ENCODE peak calls at places on chromosomes 6 and 20, in eight cellular contexts. T, J, H, N, P, A, R and F are unnamed samples.

GRCh38 chr20:23088891-23089290 is 2.8 kb upstream of the CD93 start:
- DNase-seq in J (no peak), N (no peak), R (no peak), T (no peak), P (no peak), H (no peak), A (no peak), F (no peak)

GRCh38 chr6:6603317-6603716 is 14.8 kb downstream of the LY86 start:
- DNase-seq in T (no peak), N (no peak), P (no peak), J (no peak), A (no peak), R (no peak), H (no peak), F (no peak)

GRCh38 chr6:81838724-81839425 is 86.4 kb upstream of the TENT5A start:
- DNase-seq in N (no peak), A (no peak), J (no peak), H (no peak), P (no peak), R (no peak), T (no peak), F (no peak)

GRCh38 chr6:168609026-168609685 is 168.2 kb downstream of the SMOC2 start:
- DNase-seq in R (no peak), A (no peak), T (no peak), J (no peak), P (no peak), N (no peak), H (no peak), F (peak)

GRCh38 chr20:57716202-57716601 is 6.4 kb upstream of the PMEPA1 start:
- DNase-seq in J (no peak), A (no peak), P (peak), N (peak), T (no peak), R (no peak), H (no peak), F (no peak)

GRCh38 chr6:16857969-16858592 is 96.8 kb upstream of the ATXN1 start:
- DNase-seq in T (no peak), N (no peak), R (no peak), P (no peak), J (no peak), H (no peak), A (no peak), F (no peak)

GRCh38 chr6:32685603-32686002 is 19.1 kb upstream of the HLA-DQB1 start:
- DNase-seq in R (no peak), J (no peak), P (peak), T (no peak), H (no peak), A (no peak), N (no peak), F (peak)

GRCh38 chr6:45946352-45946751 is 69.3 kb downstream of the CLIC5 start:
- DNase-seq in J (no peak), T (peak), R (peak), P (peak), A (no peak), N (no peak), H (no peak), F (no peak)

GRCh38 chr6:88899569-88900316 is 63.7 kb downstream of the RNGTT start:
- DNase-seq in P (no peak), T (no peak), A (no peak), J (no peak), N (no peak), H (no peak), R (peak), F (no peak)

GRCh38 chr6:144321839-144322591 is 36.9 kb downstream of the UTRN start:
- DNase-seq in R (peak), T (no peak), A (no peak), H (no peak), J (peak), P (peak), N (peak), F (no peak)

GRCh38 chr20:35290186-35290886 is 1.9 kb downstream of the FAM83C start:
- DNase-seq in R (no peak), P (no peak), J (no peak), N (no peak), T (no peak), A (no peak), H (no peak), F (no peak)

GRCh38 chr6:111981441-111981840 is 72.5 kb upstream of the CCN6 start:
- DNase-seq in R (no peak), A (no peak), T (no peak), J (no peak), N (no peak), H (no peak), P (no peak), F (no peak)

GRCh38 chr20:50504231-50504823 is 5.9 kb upstream of the PTPN1 start:
- DNase-seq in N (no peak), A (peak), H (no peak), R (no peak), T (no peak), P (no peak), J (no peak), F (no peak)

GRCh38 chr20:24842591-24843442 is 106.3 kb upstream of the CST7 start:
- DNase-seq in A (no peak), H (no peak), P (no peak), T (no peak), J (no peak), R (no peak), N (no peak), F (no peak)

GRCh38 chr6:89984926-89985743 is 90.9 kb downstream of the GJA10 start:
- DNase-seq in T (no peak), N (peak), A (no peak), R (peak), J (no peak), H (peak), P (peak), F (no peak)

GRCh38 chr20:33702861-33703260 is 16.7 kb upstream of the E2F1 start:
- DNase-seq in P (no peak), N (no peak), A (no peak), R (no peak), J (no peak), H (peak), T (no peak), F (no peak)

GRCh38 chr20:47126709-47127108 is 229.8 kb downstream of the ZMYND8 start:
- DNase-seq in A (no peak), T (no peak), H (no peak), R (no peak), P (peak), J (no peak), N (peak), F (no peak)

GRCh38 chr6:56385981-56386593 is 138.7 kb upstream of the COL21A1 start:
- DNase-seq in T (no peak), H (no peak), P (no peak), R (no peak), N (no peak), A (no peak), J (no peak), F (no peak)

GRCh38 chr6:9646346-9647042 is 768.4 kb downstream of the TFAP2A start:
- DNase-seq in J (no peak), N (peak), R (no peak), P (peak), H (no peak), A (peak), T (no peak), F (no peak)

GRCh38 chr20:13817342-13817741 is 32.5 kb downstream of the NDUFAF5 start:
- DNase-seq in H (no peak), A (peak), J (no peak), P (peak), T (no peak), R (no peak), N (no peak), F (no peak)

GRCh38 chr20:34773726-34774125 is 51.7 kb downstream of the NCOA6 start:
- DNase-seq in J (no peak), T (no peak), R (no peak), N (no peak), H (no peak), A (no peak), P (no peak), F (no peak)

GRCh38 chr20:39523405-39523804 is 561.3 kb downstream of the DHX35 start:
- DNase-seq in A (no peak), P (no peak), H (no peak), J (no peak), T (no peak), R (no peak), N (no peak), F (no peak)

GRCh38 chr6:13831623-13832022 is 17.3 kb upstream of the MCUR1 start:
- DNase-seq in P (no peak), N (no peak), J (no peak), R (no peak), A (no peak), H (no peak), T (no peak), F (no peak)

GRCh38 chr6:119034827-119035458 is 43.5 kb downstream of the FAM184A start:
- DNase-seq in N (no peak), T (no peak), R (no peak), P (no peak), J (no peak), H (no peak), A (peak), F (peak)

GRCh38 chr20:49561256-49561655 is 6.7 kb downstream of the PTGIS start:
- DNase-seq in P (no peak), R (no peak), H (no peak), N (no peak), T (no peak), A (no peak), J (no peak), F (no peak)

GRCh38 chr6:113696960-113697359 is 160.2 kb upstream of the MARCKS start:
- DNase-seq in P (peak), A (no peak), N (no peak), J (no peak), T (no peak), H (no peak), R (no peak), F (no peak)

GRCh38 chr6:37201726-37202125 is 31.8 kb downstream of the PIM1 start:
- DNase-seq in H (no peak), J (no peak), A (no peak), P (no peak), N (no peak), T (no peak), R (no peak), F (no peak)

GRCh38 chr20:45924391-45925261 is 9.9 kb upstream of the PCIF1 start:
- DNase-seq in N (peak), T (no peak), R (no peak), H (peak), A (peak), J (no peak), P (peak), F (peak)
- H3K27ac ChIP-seq in N (no peak), T (peak), R (no peak), H (peak), A (no peak), J (no peak), P (peak), F (no peak)

GRCh38 chr6:11227698-11228097 is 4.8 kb downstream of the NEDD9 start:
- DNase-seq in T (no peak), R (no peak), H (no peak), A (no peak), N (no peak), P (no peak), J (no peak), F (no peak)
- H3K4me3 ChIP-seq in T (no peak), R (no peak), H (peak), A (no peak), N (no peak), P (no peak), J (no peak), F (no peak)

GRCh38 chr6:155142163-155142901 is 121.5 kb upstream of the CLDN20 start:
- DNase-seq in T (no peak), P (no peak), A (peak), N (no peak), R (no peak), H (no peak), J (no peak), F (peak)

GRCh38 chr6:155141512-155141911 is 122.3 kb upstream of the CLDN20 start:
- DNase-seq in N (no peak), R (no peak), T (no peak), A (no peak), P (no peak), J (no peak), H (no peak), F (no peak)

GRCh38 chr6:155146205-155146604 is 117.6 kb upstream of the CLDN20 start:
- DNase-seq in A (no peak), P (no peak), T (no peak), N (no peak), R (no peak), J (no peak), H (no peak), F (no peak)

GRCh38 chr6:155142902-155143609 is 120.8 kb upstream of the CLDN20 start:
- DNase-seq in H (no peak), P (peak), J (no peak), T (no peak), N (no peak), R (no peak), A (peak), F (peak)

DNA sequence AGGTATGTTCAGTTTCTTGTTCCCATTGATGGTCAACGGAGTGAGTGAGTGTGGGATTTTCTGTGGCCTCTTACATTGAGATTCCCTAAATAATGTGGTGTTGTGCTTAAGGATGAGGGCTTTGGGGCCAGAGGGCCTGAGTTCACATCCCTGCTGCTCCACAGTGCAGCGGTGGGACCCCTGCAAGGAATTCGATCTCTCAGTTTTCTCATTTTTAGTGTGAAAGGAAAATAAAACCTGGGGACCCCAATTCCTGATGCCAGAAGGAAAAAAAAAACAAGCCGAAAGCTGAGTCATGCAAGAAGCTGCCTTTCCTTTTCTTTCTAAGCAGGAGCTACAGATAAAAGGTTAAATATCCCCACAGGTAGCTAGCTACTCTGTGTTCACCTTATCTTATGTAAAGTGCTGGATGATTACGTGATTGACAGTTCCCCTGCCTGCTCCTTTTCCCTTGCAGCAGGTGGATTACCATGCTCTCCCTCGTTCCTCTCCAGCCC is 120.2 kb upstream of the CLDN20 start:
- DNase-seq in T (no peak), R (peak), H (no peak), J (no peak), P (no peak), N (no peak), A (peak), F (peak)
- H3K27ac ChIP-seq in T (peak), R (no peak), H (no peak), J (no peak), P (peak), N (peak), A (peak), F (no peak)

GRCh38 chr6:154508573-154509375 is 1.7 kb downstream of the CNKSR3 start:
- DNase-seq in J (peak), A (peak), R (no peak), T (no peak), H (no peak), P (peak), N (no peak), F (peak)
- H3K4me3 ChIP-seq in J (peak), A (no peak), R (peak), T (peak), H (peak), P (peak), N (peak), F (peak)

GRCh38 chr6:35403544-35404442 is 48.3 kb upstream of the FANCE start:
- DNase-seq in T (no peak), H (no peak), P (no peak), A (no peak), J (no peak), R (no peak), N (no peak), F (no peak)

GRCh38 chr6:35401514-35401913 is 50.6 kb upstream of the FANCE start:
- DNase-seq in P (no peak), H (no peak), T (no peak), A (no peak), R (no peak), J (peak), N (no peak), F (no peak)

GRCh38 chr6:35400901-35401311 is 51.2 kb upstream of the FANCE start:
- DNase-seq in R (no peak), A (no peak), P (peak), J (peak), T (no peak), H (no peak), N (no peak), F (peak)

GRCh38 chr6:35402856-35403191 is 49.3 kb upstream of the FANCE start:
- DNase-seq in N (no peak), P (no peak), T (no peak), R (no peak), H (no peak), J (no peak), A (no peak), F (no peak)

DNA sequence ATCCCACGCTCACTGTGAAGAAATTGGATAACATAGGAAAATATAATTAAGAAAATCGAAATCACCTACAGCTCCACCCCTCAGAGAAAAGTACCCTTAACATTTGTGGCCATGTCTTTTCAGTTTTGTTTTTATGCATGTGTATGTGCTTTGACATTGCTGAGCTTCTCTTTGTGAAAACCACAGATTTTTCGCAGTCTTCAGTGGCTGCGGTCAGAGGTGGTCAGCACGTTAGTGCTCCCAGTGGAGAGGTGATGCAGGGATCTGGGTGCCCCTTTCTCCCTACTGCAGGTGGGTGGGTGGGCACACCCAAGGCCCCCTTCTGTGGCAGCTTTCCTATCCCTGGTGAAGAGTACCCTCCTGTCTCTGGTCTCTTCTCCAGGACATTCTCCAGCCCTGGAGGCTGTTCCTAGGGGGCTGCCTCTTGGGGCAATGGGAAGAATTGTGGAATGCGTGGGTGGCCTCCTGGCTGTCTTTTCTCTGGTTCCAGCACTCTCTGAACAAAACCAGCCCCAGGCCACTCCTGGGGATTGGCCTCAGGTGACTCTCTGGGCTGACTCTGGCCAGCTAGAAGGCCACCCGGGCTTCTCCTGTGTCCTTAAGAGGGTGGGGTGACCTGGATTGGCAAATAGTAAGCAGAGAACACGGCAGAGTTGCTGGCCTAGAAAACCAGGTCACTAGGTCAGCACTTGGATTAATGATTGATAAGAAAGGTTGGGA is 49.8 kb upstream of the FANCE start:
- DNase-seq in R (peak), A (no peak), J (peak), P (no peak), T (no peak), N (no peak), H (no peak), F (peak)
- H3K27ac ChIP-seq in R (no peak), A (no peak), J (peak), P (no peak), T (no peak), N (no peak), H (no peak), F (no peak)

DNA sequence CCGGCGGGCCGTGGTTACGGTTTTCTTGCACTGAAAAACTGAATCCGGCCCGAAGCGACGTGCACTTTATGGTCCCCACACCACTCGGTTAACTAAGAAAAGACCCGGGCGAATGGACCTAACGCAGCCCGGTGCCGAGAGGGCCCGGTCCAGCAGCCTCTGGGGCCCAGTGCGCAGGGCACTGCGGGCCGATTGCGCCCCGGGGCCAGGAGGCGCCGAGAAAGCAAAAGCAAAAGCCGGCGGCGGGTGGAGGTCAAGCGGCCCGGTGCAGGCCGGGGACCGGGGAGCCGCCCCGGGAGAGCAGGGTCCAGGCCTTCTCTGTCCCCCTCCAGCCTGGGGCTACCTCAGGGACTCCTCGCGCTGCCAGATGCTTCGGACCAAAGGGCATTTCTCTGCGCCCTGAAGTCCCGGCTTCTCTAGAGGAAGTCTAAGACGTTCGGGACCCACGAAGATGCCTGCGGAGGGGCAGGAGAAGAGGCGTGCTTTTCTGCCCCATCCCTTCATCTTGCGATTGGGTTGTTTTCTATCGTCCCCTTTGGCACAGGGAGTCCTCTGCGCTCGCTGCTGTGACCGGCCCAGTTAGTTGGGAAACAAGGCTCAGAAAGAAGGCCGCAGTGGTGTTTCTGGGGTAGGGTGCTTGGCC is 4.4 kb downstream of the FOXF2 start:
- DNase-seq in J (no peak), T (no peak), P (no peak), H (no peak), N (no peak), A (no peak), R (peak), F (no peak)
- H3K4me3 ChIP-seq in J (no peak), T (peak), P (peak), H (peak), N (peak), A (no peak), R (peak), F (peak)

DNA sequence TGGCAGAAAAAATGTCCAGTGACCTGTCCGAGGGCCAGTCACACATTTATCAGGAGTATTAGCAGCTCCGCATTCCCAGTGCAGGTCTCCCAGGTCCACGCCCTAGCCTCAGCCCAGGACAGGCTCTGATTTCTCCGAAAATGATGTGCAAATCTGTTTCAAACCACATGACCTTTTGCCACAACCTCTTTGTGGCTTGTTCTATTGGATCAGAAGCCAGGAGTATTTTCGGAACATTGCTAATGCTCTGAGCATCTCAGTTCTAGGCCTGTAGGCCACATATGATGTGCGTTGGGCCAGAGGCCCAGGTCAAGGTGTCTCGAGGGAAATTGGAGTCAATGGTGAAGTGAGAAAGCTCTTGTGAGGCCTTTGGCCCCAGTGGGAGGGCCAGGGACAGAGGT is 40.4 kb downstream of the SNX5 start:
- DNase-seq in R (no peak), P (no peak), H (no peak), J (no peak), T (no peak), A (no peak), N (no peak), F (no peak)
- H3K27ac ChIP-seq in R (no peak), P (no peak), H (peak), J (no peak), T (no peak), A (no peak), N (no peak), F (no peak)

GRCh38 chr20:62481441-62482135 is 5.8 kb upstream of the GATA5 start:
- DNase-seq in P (no peak), H (no peak), R (peak), N (no peak), A (no peak), T (no peak), J (no peak), F (no peak)
- H3K4me3 ChIP-seq in P (no peak), H (no peak), R (peak), N (no peak), A (no peak), T (no peak), J (no peak), F (no peak)

GRCh38 chr20:58828141-58828540 is 22.6 kb downstream of the GNAS-AS1 start:
- DNase-seq in A (no peak), N (no peak), J (no peak), H (no peak), R (no peak), P (no peak), T (no peak), F (no peak)
- H3K27ac ChIP-seq in A (no peak), N (no peak), J (no peak), H (no peak), R (no peak), P (no peak), T (no peak), F (no peak)